ENCODE peak calls at places on chromosomes 1 and 21, in five cellular contexts. K is AG04450, H is GM23338, G is left lung, U is lung. C is an unnamed sample.
A peak's percentile ranks its signal among the peaks of the same experiment; 100 is the strongest.

GRCh38 chr1:115076384-115076906 is 12.9 kb downstream of the TSPAN2 start:
- DNase-seq in K (no peak), H (no peak), G (no peak), U (no peak), C (no peak)

GRCh38 chr1:154466136-154466665 is 35.8 kb upstream of the TDRD10 start:
- DNase-seq in K (no peak), H (no peak), G (peak; percentile 22), U (no peak), C (no peak)

GRCh38 chr1:50279622-50280320 is 143.5 kb downstream of the DMRTA2 start:
- DNase-seq in K (no peak), H (peak; percentile 82), G (no peak), U (no peak), C (no peak)

GRCh38 chr21:18049461-18049860 is 195.2 kb upstream of the CHODL start:
- DNase-seq in K (no peak), H (no peak), G (no peak), U (no peak), C (no peak)

GRCh38 chr1:180522204-180522497 is 19.8 kb upstream of the ACBD6 start:
- DNase-seq in K (no peak), H (peak; percentile 78), G (no peak), U (no peak), C (no peak)

GRCh38 chr1:37602750-37603694 is 7.3 kb upstream of the GNL2 start:
- DNase-seq in K (no peak), H (peak; percentile 89), G (no peak), U (no peak), C (no peak)

GRCh38 chr1:149844650-149845255 is 54.6 kb upstream of the BOLA1 start:
- DNase-seq in K (no peak), H (peak; percentile 2), G (no peak), U (no peak), C (no peak)

GRCh38 chr1:169108897-169109560 is 2.5 kb downstream of the ATP1B1 start:
- DNase-seq in K (no peak), H (peak; percentile 46), G (no peak), U (no peak), C (no peak)

GRCh38 chr21:16572032-16572431 is 842.2 kb downstream of the USP25 start:
- DNase-seq in K (no peak), H (no peak), G (no peak), U (no peak), C (no peak)

GRCh38 chr21:35159881-35160280 is 110.8 kb upstream of the RUNX1 start:
- DNase-seq in K (no peak), H (no peak), G (no peak), U (no peak), C (no peak)

GRCh38 chr1:219177363-219177762 is 3.7 kb downstream of the LYPLAL1 start:
- DNase-seq in K (no peak), H (no peak), G (no peak), U (no peak), C (no peak)

GRCh38 chr1:236480758-236481436 is 42.9 kb upstream of the LGALS8 start:
- DNase-seq in K (no peak), H (no peak), G (no peak), U (no peak), C (peak; percentile 48)

GRCh38 chr1:147084273-147085096 is 87.8 kb downstream of the PRKAB2 start:
- DNase-seq in K (peak; percentile 46), H (peak; percentile 88), G (peak; percentile 80), U (peak; percentile 65), C (peak; percentile 67)

GRCh38 chr1:88549536-88549935 is 134.5 kb upstream of the PKN2 start:
- DNase-seq in K (no peak), H (peak; percentile 30), G (no peak), U (no peak), C (no peak)

GRCh38 chr1:211591980-211592493 is 13.1 kb upstream of the SLC30A1 start:
- DNase-seq in K (no peak), H (no peak), G (no peak), U (no peak), C (no peak)

GRCh38 chr1:35554261-35555211 is 2.7 kb downstream of the KIAA0319L start:
- DNase-seq in K (no peak), H (peak; percentile 95), G (no peak), U (peak; percentile 73), C (no peak)

GRCh38 chr1:64765826-64766225 is 21.0 kb downstream of the RAVER2 start:
- DNase-seq in K (no peak), H (no peak), G (no peak), U (no peak), C (no peak)

GRCh38 chr1:55007626-55008025 is 8.9 kb downstream of the BSND start:
- DNase-seq in K (peak; percentile 13), H (no peak), G (no peak), U (no peak), C (no peak)

GRCh38 chr1:211613108-211613947 is 34.4 kb upstream of the SLC30A1 start:
- DNase-seq in K (peak; percentile 75), H (peak; percentile 7), G (peak; percentile 92), U (peak; percentile 68), C (no peak)

GRCh38 chr1:246219508-246220030 is 287.5 kb downstream of the SMYD3 start:
- DNase-seq in K (no peak), H (peak; percentile 28), G (no peak), U (no peak), C (no peak)

GRCh38 chr1:51833700-51834099 is 44.8 kb downstream of the NRDC start:
- DNase-seq in K (no peak), H (no peak), G (no peak), U (no peak), C (no peak)

GRCh38 chr1:70666381-70667140 is 255.5 kb downstream of the CTH start:
- DNase-seq in K (no peak), H (no peak), G (no peak), U (peak; percentile 34), C (peak; percentile 35)

GRCh38 chr1:70840260-70840953 is 207.2 kb downstream of the PTGER3 start:
- DNase-seq in K (no peak), H (no peak), G (no peak), U (no peak), C (no peak)

GRCh38 chr21:42652527-42653491 is 612 bp upstream of the PDE9A start:
- DNase-seq in K (no peak), H (peak; percentile 68), G (peak; percentile 78), U (peak; percentile 77), C (peak; percentile 66)

GRCh38 chr1:207808322-207808705 is 56.5 kb downstream of the CD46 start:
- DNase-seq in K (no peak), H (no peak), G (no peak), U (peak; percentile 30), C (peak; percentile 24)

GRCh38 chr1:116679828-116680628 is 12.5 kb upstream of the IGSF3 start:
- DNase-seq in K (no peak), H (no peak), G (no peak), U (no peak), C (no peak)

GRCh38 chr1:32126770-32127169 is 18.9 kb downstream of the KPNA6 start:
- DNase-seq in K (no peak), H (no peak), G (no peak), U (no peak), C (no peak)

GRCh38 chr1:47901001-47901575 is 96.1 kb downstream of the TRABD2B start:
- DNase-seq in K (no peak), H (no peak), G (no peak), U (no peak), C (no peak)

GRCh38 chr1:118119111-118119510 is 65.9 kb downstream of the SPAG17 start:
- DNase-seq in K (no peak), H (no peak), G (no peak), U (no peak), C (no peak)

GRCh38 chr1:173161510-173162221 is 45.5 kb downstream of the TNFSF4 start:
- DNase-seq in K (peak; percentile 20), H (no peak), G (no peak), U (no peak), C (no peak)

GRCh38 chr1:19484793-19485361 is 462 bp downstream of the CAPZB start:
- DNase-seq in K (no peak), H (peak; percentile 61), G (peak; percentile 49), U (no peak), C (peak; percentile 39)

GRCh38 chr1:228802386-228803221 is 67.3 kb downstream of the RHOU start:
- DNase-seq in K (no peak), H (no peak), G (no peak), U (no peak), C (no peak)

GRCh38 chr1:14677291-14677690 is 78.8 kb downstream of the KAZN start:
- DNase-seq in K (no peak), H (no peak), G (no peak), U (no peak), C (no peak)

GRCh38 chr1:243471754-243472725 is 216.2 kb downstream of the SDCCAG8 start:
- DNase-seq in K (no peak), H (no peak), G (no peak), U (no peak), C (no peak)

GRCh38 chr1:14487671-14488070 is 110.8 kb upstream of the KAZN start:
- DNase-seq in K (no peak), H (no peak), G (no peak), U (no peak), C (no peak)

GRCh38 chr1:200354243-200354642 is 55.6 kb downstream of the ZNF281 start:
- DNase-seq in K (no peak), H (no peak), G (no peak), U (no peak), C (no peak)

GRCh38 chr1:67261646-67262045 is 46.0 kb upstream of the IL12RB2 start:
- DNase-seq in K (no peak), H (peak; percentile 42), G (no peak), U (no peak), C (no peak)

DNA sequence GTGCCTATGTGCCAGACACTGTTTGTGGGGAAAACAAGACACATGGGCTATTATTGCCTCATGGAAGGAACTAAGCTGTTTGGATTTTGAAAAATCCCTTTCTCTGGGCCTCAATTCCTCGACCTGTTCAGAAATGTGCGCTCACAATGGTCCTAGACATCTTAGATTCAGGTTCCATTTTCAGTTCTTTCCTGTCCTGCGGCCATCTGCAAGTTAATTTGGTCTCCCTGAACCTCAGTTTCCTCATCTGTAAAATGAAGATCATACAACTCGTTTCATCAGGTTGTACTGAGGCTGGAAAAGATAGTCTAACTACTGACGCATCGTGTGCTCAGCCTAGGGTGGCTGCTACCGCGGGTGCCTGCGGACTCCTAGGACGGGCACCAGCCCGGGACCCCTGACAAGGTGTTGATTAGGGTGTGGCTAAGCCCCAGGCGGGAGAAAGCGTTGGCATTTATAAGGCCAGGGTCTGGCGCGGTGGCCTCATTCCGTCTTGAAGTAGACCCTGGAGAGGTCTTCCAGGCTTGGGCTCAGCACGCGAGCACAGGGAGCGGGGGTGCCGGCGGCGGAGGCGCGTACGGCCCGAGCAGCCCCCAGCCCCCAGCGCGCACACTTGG is 493 bp upstream of the ELOA start:
- DNase-seq in K (no peak), H (peak; percentile 75), G (peak; percentile 50), U (peak; percentile 35), C (no peak)
- H3K27ac ChIP-seq in K (peak overlapping the region; percentile 61), H (peak overlapping the region; percentile 81), G (peak overlapping the region; percentile 90), U (peak overlapping the region; percentile 98), C (peak overlapping the region; percentile 88)

GRCh38 chr1:8813016-8813763 is 4.2 kb downstream of the RERE start:
- DNase-seq in K (no peak), H (no peak), G (no peak), U (no peak), C (no peak)
- H3K27ac ChIP-seq in K (no peak overlapping the region), H (no peak overlapping the region), G (no peak overlapping the region), U (no peak overlapping the region), C (no peak overlapping the region)

GRCh38 chr1:209387969-209388329 is 195.6 kb upstream of the CAMK1G start:
- DNase-seq in K (no peak), H (no peak), G (no peak), U (no peak), C (no peak)
- H3K27ac ChIP-seq in K (no peak overlapping the region), H (no peak overlapping the region), G (no peak overlapping the region), U (no peak overlapping the region), C (no peak overlapping the region)

GRCh38 chr1:157484573-157484972 is 67.7 kb downstream of the FCRL5 start:
- DNase-seq in K (no peak), H (no peak), G (no peak), U (no peak), C (no peak)
- H3K27ac ChIP-seq in K (no peak overlapping the region), H (no peak overlapping the region), G (no peak overlapping the region), U (no peak overlapping the region), C (no peak overlapping the region)